ENCODE peak calls at places on chromosomes 13 and 19, in six cellular contexts. One of them, this sample, is unnamed.

GRCh38 chr19:543912-544608 is at the start of gene GZMM:
- DNase-seq in prostate gland: no peak
- DNase-seq in endothelial cell of umbilical vein: no peak
- DNase-seq in HepG2: no peak
- DNase-seq in stomach: no peak
- DNase-seq in GM23338: no peak
- DNase-seq in this sample: no peak

GRCh38 chr13:49791214-49791752 is 1.2 kb downstream of the KPNA3 start:
- DNase-seq in prostate gland: peak
- DNase-seq in endothelial cell of umbilical vein: peak
- DNase-seq in HepG2: peak
- DNase-seq in stomach: no peak
- DNase-seq in GM23338: peak
- DNase-seq in this sample: no peak

GRCh38 chr13:70237131-70237530 is 128.9 kb upstream of the KLHL1 start:
- DNase-seq in prostate gland: no peak
- DNase-seq in endothelial cell of umbilical vein: no peak
- DNase-seq in HepG2: no peak
- DNase-seq in stomach: no peak
- DNase-seq in GM23338: no peak
- DNase-seq in this sample: no peak

GRCh38 chr13:67549331-67549730 is 319.2 kb upstream of the PCDH9 start:
- DNase-seq in prostate gland: no peak
- DNase-seq in endothelial cell of umbilical vein: no peak
- DNase-seq in HepG2: no peak
- DNase-seq in stomach: no peak
- DNase-seq in GM23338: no peak
- DNase-seq in this sample: no peak

GRCh38 chr13:38657191-38657590 is 29.7 kb upstream of the FREM2 start:
- DNase-seq in prostate gland: no peak
- DNase-seq in endothelial cell of umbilical vein: no peak
- DNase-seq in HepG2: no peak
- DNase-seq in stomach: no peak
- DNase-seq in GM23338: no peak
- DNase-seq in this sample: no peak

GRCh38 chr19:16374436-16374835 is 49.8 kb downstream of the KLF2 start:
- DNase-seq in prostate gland: no peak
- DNase-seq in endothelial cell of umbilical vein: no peak
- DNase-seq in HepG2: no peak
- DNase-seq in stomach: no peak
- DNase-seq in GM23338: no peak
- DNase-seq in this sample: no peak

GRCh38 chr19:36108684-36109083 is 2.3 kb upstream of the OVOL3 start:
- DNase-seq in prostate gland: no peak
- DNase-seq in endothelial cell of umbilical vein: no peak
- DNase-seq in HepG2: no peak
- DNase-seq in stomach: no peak
- DNase-seq in GM23338: no peak
- DNase-seq in this sample: no peak

GRCh38 chr19:8302734-8303133 is 5.4 kb downstream of the CD320 start:
- DNase-seq in prostate gland: no peak
- DNase-seq in endothelial cell of umbilical vein: no peak
- DNase-seq in HepG2: no peak
- DNase-seq in stomach: peak
- DNase-seq in GM23338: no peak
- DNase-seq in this sample: no peak

GRCh38 chr13:112685856-112686255 is 4.0 kb upstream of the ATP11A start:
- DNase-seq in prostate gland: no peak
- DNase-seq in endothelial cell of umbilical vein: no peak
- DNase-seq in HepG2: no peak
- DNase-seq in stomach: no peak
- DNase-seq in GM23338: no peak
- DNase-seq in this sample: peak

GRCh38 chr19:18737954-18738351 is 53.2 kb downstream of the COMP start:
- DNase-seq in prostate gland: no peak
- DNase-seq in endothelial cell of umbilical vein: no peak
- DNase-seq in HepG2: peak
- DNase-seq in stomach: peak
- DNase-seq in GM23338: no peak
- DNase-seq in this sample: no peak

GRCh38 chr19:18291590-18292459 is 10.4 kb upstream of the JUND start:
- DNase-seq in prostate gland: peak
- DNase-seq in endothelial cell of umbilical vein: peak
- DNase-seq in HepG2: peak
- DNase-seq in stomach: peak
- DNase-seq in GM23338: peak
- DNase-seq in this sample: peak

GRCh38 chr19:44737238-44738160 is 11.0 kb upstream of the BCL3 start:
- DNase-seq in prostate gland: no peak
- DNase-seq in endothelial cell of umbilical vein: no peak
- DNase-seq in HepG2: peak
- DNase-seq in stomach: no peak
- DNase-seq in GM23338: no peak
- DNase-seq in this sample: no peak

GRCh38 chr19:46975918-46976782 is 43.5 kb upstream of the NPAS1 start:
- DNase-seq in prostate gland: peak
- DNase-seq in endothelial cell of umbilical vein: peak
- DNase-seq in HepG2: peak
- DNase-seq in stomach: peak
- DNase-seq in GM23338: peak
- DNase-seq in this sample: peak

GRCh38 chr19:22427587-22428298 is 5.6 kb upstream of the ZNF98 start:
- DNase-seq in prostate gland: no peak
- DNase-seq in endothelial cell of umbilical vein: no peak
- DNase-seq in HepG2: no peak
- DNase-seq in stomach: no peak
- DNase-seq in GM23338: no peak
- DNase-seq in this sample: peak

GRCh38 chr13:37144661-37145060 is 39.2 kb upstream of the CSNK1A1L start:
- DNase-seq in prostate gland: no peak
- DNase-seq in endothelial cell of umbilical vein: no peak
- DNase-seq in HepG2: no peak
- DNase-seq in stomach: no peak
- DNase-seq in GM23338: no peak
- DNase-seq in this sample: no peak

GRCh38 chr13:50080158-50080855 is 65.1 kb downstream of the KCNRG start:
- DNase-seq in prostate gland: peak
- DNase-seq in endothelial cell of umbilical vein: peak
- DNase-seq in HepG2: peak
- DNase-seq in stomach: no peak
- DNase-seq in GM23338: peak
- DNase-seq in this sample: no peak

GRCh38 chr19:44807162-44807561 is 1.7 kb upstream of the BCAM start:
- DNase-seq in prostate gland: peak
- DNase-seq in endothelial cell of umbilical vein: no peak
- DNase-seq in HepG2: peak
- DNase-seq in stomach: peak
- DNase-seq in GM23338: peak
- DNase-seq in this sample: peak

GRCh38 chr13:32150239-32150638 is 118.7 kb downstream of the FRY start:
- DNase-seq in prostate gland: no peak
- DNase-seq in endothelial cell of umbilical vein: no peak
- DNase-seq in HepG2: no peak
- DNase-seq in stomach: no peak
- DNase-seq in GM23338: no peak
- DNase-seq in this sample: no peak

GRCh38 chr19:44698492-44699201 is at the start of gene CEACAM16:
- DNase-seq in prostate gland: no peak
- DNase-seq in endothelial cell of umbilical vein: no peak
- DNase-seq in HepG2: no peak
- DNase-seq in stomach: no peak
- DNase-seq in GM23338: no peak
- DNase-seq in this sample: no peak

GRCh38 chr13:86000546-86000945 is 201.3 kb upstream of the SLITRK6 start:
- DNase-seq in prostate gland: no peak
- DNase-seq in endothelial cell of umbilical vein: no peak
- DNase-seq in HepG2: no peak
- DNase-seq in stomach: no peak
- DNase-seq in GM23338: no peak
- DNase-seq in this sample: no peak

GRCh38 chr13:43057653-43058317 is 34.4 kb downstream of the DNAJC15 start:
- DNase-seq in prostate gland: no peak
- DNase-seq in endothelial cell of umbilical vein: peak
- DNase-seq in HepG2: peak
- DNase-seq in stomach: no peak
- DNase-seq in GM23338: peak
- DNase-seq in this sample: no peak

GRCh38 chr13:46893820-46894533 is 2.9 kb downstream of the HTR2A start:
- DNase-seq in prostate gland: peak
- DNase-seq in endothelial cell of umbilical vein: peak
- DNase-seq in HepG2: no peak
- DNase-seq in stomach: peak
- DNase-seq in GM23338: peak
- DNase-seq in this sample: no peak

GRCh38 chr13:98050041-98050466 is 92.8 kb upstream of the FARP1 start:
- DNase-seq in prostate gland: no peak
- DNase-seq in endothelial cell of umbilical vein: no peak
- DNase-seq in HepG2: peak
- DNase-seq in stomach: no peak
- DNase-seq in GM23338: no peak
- DNase-seq in this sample: no peak

GRCh38 chr13:48151766-48152165 is 56.9 kb upstream of the MED4 start:
- DNase-seq in prostate gland: no peak
- DNase-seq in endothelial cell of umbilical vein: no peak
- DNase-seq in HepG2: no peak
- DNase-seq in stomach: no peak
- DNase-seq in GM23338: no peak
- DNase-seq in this sample: no peak

GRCh38 chr13:29507356-29507755 is 88.1 kb downstream of the SLC7A1 start:
- DNase-seq in prostate gland: no peak
- DNase-seq in endothelial cell of umbilical vein: no peak
- DNase-seq in HepG2: no peak
- DNase-seq in stomach: no peak
- DNase-seq in GM23338: no peak
- DNase-seq in this sample: no peak

GRCh38 chr13:107937841-107938240 is 277.5 kb downstream of the LIG4 start:
- DNase-seq in prostate gland: no peak
- DNase-seq in endothelial cell of umbilical vein: no peak
- DNase-seq in HepG2: no peak
- DNase-seq in stomach: no peak
- DNase-seq in GM23338: no peak
- DNase-seq in this sample: no peak

GRCh38 chr13:33931397-33931987 is 113.5 kb downstream of the RFC3 start:
- DNase-seq in prostate gland: peak
- DNase-seq in endothelial cell of umbilical vein: peak
- DNase-seq in HepG2: peak
- DNase-seq in stomach: no peak
- DNase-seq in GM23338: peak
- DNase-seq in this sample: no peak

GRCh38 chr19:4112367-4112766 is 11.6 kb downstream of the MAP2K2 start:
- DNase-seq in prostate gland: no peak
- DNase-seq in endothelial cell of umbilical vein: no peak
- DNase-seq in HepG2: no peak
- DNase-seq in stomach: no peak
- DNase-seq in GM23338: no peak
- DNase-seq in this sample: no peak

GRCh38 chr19:4115050-4115817 is 8.7 kb downstream of the MAP2K2 start:
- DNase-seq in prostate gland: no peak
- DNase-seq in endothelial cell of umbilical vein: no peak
- DNase-seq in HepG2: no peak
- DNase-seq in stomach: peak
- DNase-seq in GM23338: no peak
- DNase-seq in this sample: no peak

GRCh38 chr19:4114181-4114580 is 9.7 kb downstream of the MAP2K2 start:
- DNase-seq in prostate gland: no peak
- DNase-seq in endothelial cell of umbilical vein: no peak
- DNase-seq in HepG2: no peak
- DNase-seq in stomach: no peak
- DNase-seq in GM23338: no peak
- DNase-seq in this sample: no peak

GRCh38 chr19:4115818-4116385 is 8.0 kb downstream of the MAP2K2 start:
- DNase-seq in prostate gland: no peak
- DNase-seq in endothelial cell of umbilical vein: no peak
- DNase-seq in HepG2: no peak
- DNase-seq in stomach: no peak
- DNase-seq in GM23338: no peak
- DNase-seq in this sample: no peak

GRCh38 chr19:4113398-4114088 is 10.4 kb downstream of the MAP2K2 start:
- DNase-seq in prostate gland: no peak
- DNase-seq in endothelial cell of umbilical vein: no peak
- DNase-seq in HepG2: no peak
- DNase-seq in stomach: no peak
- DNase-seq in GM23338: no peak
- DNase-seq in this sample: no peak
- TF ChIP-seq POLR2AphosphoS5 in prostate gland: no peak
- TF ChIP-seq POLR2AphosphoS5 in endothelial cell of umbilical vein: no peak
- TF ChIP-seq POLR2AphosphoS5 in HepG2: no peak
- TF ChIP-seq POLR2AphosphoS5 in stomach: no peak
- TF ChIP-seq POLR2AphosphoS5 in GM23338: no peak
- TF ChIP-seq POLR2AphosphoS5 in this sample: no peak

GRCh38 chr19:2973229-2973628 is 4.1 kb upstream of the TLE6 start:
- DNase-seq in prostate gland: no peak
- DNase-seq in endothelial cell of umbilical vein: no peak
- DNase-seq in HepG2: no peak
- DNase-seq in stomach: no peak
- DNase-seq in GM23338: no peak
- DNase-seq in this sample: no peak
- TF ChIP-seq POLR2AphosphoS5 in prostate gland: no peak
- TF ChIP-seq POLR2AphosphoS5 in endothelial cell of umbilical vein: no peak
- TF ChIP-seq POLR2AphosphoS5 in HepG2: no peak
- TF ChIP-seq POLR2AphosphoS5 in stomach: no peak
- TF ChIP-seq POLR2AphosphoS5 in GM23338: no peak
- TF ChIP-seq POLR2AphosphoS5 in this sample: peak

DNA sequence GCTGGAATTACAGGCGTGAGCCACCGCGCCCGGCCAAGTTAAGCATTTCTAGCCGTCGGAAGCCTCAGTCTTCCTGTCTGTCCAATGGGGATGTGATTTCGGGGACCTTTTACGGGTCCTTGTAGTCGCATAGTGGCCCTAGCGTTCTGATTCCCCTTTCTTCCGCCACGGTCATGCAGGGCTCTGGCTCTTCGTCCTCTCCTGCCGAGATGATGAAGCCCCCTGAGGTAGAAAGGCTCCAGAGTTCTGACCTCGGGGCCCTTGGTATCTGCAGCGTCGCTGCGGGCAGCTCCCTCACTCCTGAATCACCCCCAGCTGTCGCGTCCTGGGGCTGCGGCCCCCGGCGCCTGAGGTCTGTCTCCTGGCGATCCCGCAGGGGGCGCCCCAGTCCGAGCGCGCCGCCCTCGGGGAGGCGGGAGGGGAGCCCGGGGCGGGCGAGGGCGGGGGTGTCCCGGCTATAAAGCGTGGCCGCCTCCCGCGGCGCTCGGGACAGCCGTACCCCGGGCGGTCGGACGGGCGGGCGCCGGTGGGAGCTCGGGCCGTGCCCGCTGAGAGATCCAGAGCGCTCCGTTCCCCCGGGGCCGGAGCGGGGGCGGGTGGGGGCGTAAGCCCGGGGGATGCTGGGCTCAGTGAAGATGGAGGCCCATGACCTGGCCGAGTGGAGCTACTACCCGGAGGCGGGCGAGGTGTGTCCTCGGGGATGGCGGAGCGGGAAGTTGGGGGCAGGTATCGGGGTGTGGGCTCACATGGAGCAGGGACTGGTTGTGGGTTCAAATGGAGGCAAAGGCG is at the start of gene FOXA3:
- DNase-seq in prostate gland: no peak
- DNase-seq in endothelial cell of umbilical vein: peak
- DNase-seq in HepG2: peak
- DNase-seq in stomach: peak
- DNase-seq in GM23338: peak
- DNase-seq in this sample: no peak
- TF ChIP-seq POLR2AphosphoS5 in prostate gland: no peak
- TF ChIP-seq POLR2AphosphoS5 in endothelial cell of umbilical vein: no peak
- TF ChIP-seq POLR2AphosphoS5 in HepG2: peak
- TF ChIP-seq POLR2AphosphoS5 in stomach: peak
- TF ChIP-seq POLR2AphosphoS5 in GM23338: peak
- TF ChIP-seq POLR2AphosphoS5 in this sample: no peak

GRCh38 chr13:114065926-114066774 is 66.3 kb downstream of the RASA3 start:
- DNase-seq in prostate gland: no peak
- DNase-seq in endothelial cell of umbilical vein: no peak
- DNase-seq in HepG2: no peak
- DNase-seq in stomach: no peak
- DNase-seq in GM23338: no peak
- DNase-seq in this sample: no peak
- TF ChIP-seq POLR2AphosphoS5 in prostate gland: no peak
- TF ChIP-seq POLR2AphosphoS5 in endothelial cell of umbilical vein: no peak
- TF ChIP-seq POLR2AphosphoS5 in HepG2: no peak
- TF ChIP-seq POLR2AphosphoS5 in stomach: no peak
- TF ChIP-seq POLR2AphosphoS5 in GM23338: no peak
- TF ChIP-seq POLR2AphosphoS5 in this sample: no peak